ENCODE peak calls at places on chromosomes 13 and 19, in nine cellular contexts. One of them, this sample, is unnamed.

GRCh38 chr13:98506343-98507059 is 70.4 kb downstream of the STK24 start:
- DNase-seq in stimulated activated CD8-positive, alpha-beta memory T cell treated with anti-CD3 and anti-CD28 coated beads, Interleukin-7, amount 100 ng/mL, for 24 hours: no peak
- DNase-seq in activated CD4-positive, alpha-beta T cell treated with anti-CD3 and anti-CD28 coated beads for 4 hours: no peak
- DNase-seq in stimulated activated CD4-positive, alpha-beta T cell treated with anti-CD3 and anti-CD28 coated beads, Interleukin-4, amount 100 ng/mL, for 4 hours: no peak
- DNase-seq in brain microvascular endothelial cell: no peak
- DNase-seq in AG04449: no peak
- DNase-seq in HAP-1: no peak
- DNase-seq in naive thymus-derived CD4-positive, alpha-beta T cell: no peak
- DNase-seq in choroid plexus epithelial cell: no peak
- DNase-seq in this sample: no peak

GRCh38 chr19:31149306-31149975 is 199.8 kb downstream of the TSHZ3 start:
- DNase-seq in stimulated activated CD8-positive, alpha-beta memory T cell treated with anti-CD3 and anti-CD28 coated beads, Interleukin-7, amount 100 ng/mL, for 24 hours: no peak
- DNase-seq in activated CD4-positive, alpha-beta T cell treated with anti-CD3 and anti-CD28 coated beads for 4 hours: no peak
- DNase-seq in stimulated activated CD4-positive, alpha-beta T cell treated with anti-CD3 and anti-CD28 coated beads, Interleukin-4, amount 100 ng/mL, for 4 hours: no peak
- DNase-seq in brain microvascular endothelial cell: no peak
- DNase-seq in AG04449: no peak
- DNase-seq in HAP-1: no peak
- DNase-seq in naive thymus-derived CD4-positive, alpha-beta T cell: no peak
- DNase-seq in choroid plexus epithelial cell: no peak
- DNase-seq in this sample: no peak

GRCh38 chr13:113149711-113150544 is 8.5 kb upstream of the PROZ start:
- DNase-seq in stimulated activated CD8-positive, alpha-beta memory T cell treated with anti-CD3 and anti-CD28 coated beads, Interleukin-7, amount 100 ng/mL, for 24 hours: no peak
- DNase-seq in activated CD4-positive, alpha-beta T cell treated with anti-CD3 and anti-CD28 coated beads for 4 hours: no peak
- DNase-seq in stimulated activated CD4-positive, alpha-beta T cell treated with anti-CD3 and anti-CD28 coated beads, Interleukin-4, amount 100 ng/mL, for 4 hours: no peak
- DNase-seq in brain microvascular endothelial cell: no peak
- DNase-seq in AG04449: no peak
- DNase-seq in HAP-1: no peak
- DNase-seq in naive thymus-derived CD4-positive, alpha-beta T cell: no peak
- DNase-seq in choroid plexus epithelial cell: no peak
- DNase-seq in this sample: no peak

GRCh38 chr13:66534561-66534960 is 695.6 kb downstream of the PCDH9 start:
- DNase-seq in stimulated activated CD8-positive, alpha-beta memory T cell treated with anti-CD3 and anti-CD28 coated beads, Interleukin-7, amount 100 ng/mL, for 24 hours: no peak
- DNase-seq in activated CD4-positive, alpha-beta T cell treated with anti-CD3 and anti-CD28 coated beads for 4 hours: no peak
- DNase-seq in stimulated activated CD4-positive, alpha-beta T cell treated with anti-CD3 and anti-CD28 coated beads, Interleukin-4, amount 100 ng/mL, for 4 hours: no peak
- DNase-seq in brain microvascular endothelial cell: peak; percentile 19
- DNase-seq in AG04449: peak; percentile 28
- DNase-seq in HAP-1: no peak
- DNase-seq in naive thymus-derived CD4-positive, alpha-beta T cell: no peak
- DNase-seq in choroid plexus epithelial cell: peak; percentile 72
- DNase-seq in this sample: no peak

GRCh38 chr19:4969772-4970531 is 1.0 kb downstream of the KDM4B start:
- DNase-seq in stimulated activated CD8-positive, alpha-beta memory T cell treated with anti-CD3 and anti-CD28 coated beads, Interleukin-7, amount 100 ng/mL, for 24 hours: no peak
- DNase-seq in activated CD4-positive, alpha-beta T cell treated with anti-CD3 and anti-CD28 coated beads for 4 hours: peak; percentile 6
- DNase-seq in stimulated activated CD4-positive, alpha-beta T cell treated with anti-CD3 and anti-CD28 coated beads, Interleukin-4, amount 100 ng/mL, for 4 hours: no peak
- DNase-seq in brain microvascular endothelial cell: no peak
- DNase-seq in AG04449: no peak
- DNase-seq in HAP-1: peak; percentile 41
- DNase-seq in naive thymus-derived CD4-positive, alpha-beta T cell: peak; percentile 19
- DNase-seq in choroid plexus epithelial cell: peak; percentile 49
- DNase-seq in this sample: no peak

GRCh38 chr13:27967736-27968315 is 1.3 kb downstream of the CDX2 start:
- DNase-seq in stimulated activated CD8-positive, alpha-beta memory T cell treated with anti-CD3 and anti-CD28 coated beads, Interleukin-7, amount 100 ng/mL, for 24 hours: no peak
- DNase-seq in activated CD4-positive, alpha-beta T cell treated with anti-CD3 and anti-CD28 coated beads for 4 hours: no peak
- DNase-seq in stimulated activated CD4-positive, alpha-beta T cell treated with anti-CD3 and anti-CD28 coated beads, Interleukin-4, amount 100 ng/mL, for 4 hours: no peak
- DNase-seq in brain microvascular endothelial cell: no peak
- DNase-seq in AG04449: no peak
- DNase-seq in HAP-1: peak; percentile 58
- DNase-seq in naive thymus-derived CD4-positive, alpha-beta T cell: no peak
- DNase-seq in choroid plexus epithelial cell: no peak
- DNase-seq in this sample: no peak

GRCh38 chr19:6236310-6237291 is 43.2 kb downstream of the MLLT1 start:
- DNase-seq in stimulated activated CD8-positive, alpha-beta memory T cell treated with anti-CD3 and anti-CD28 coated beads, Interleukin-7, amount 100 ng/mL, for 24 hours: no peak
- DNase-seq in activated CD4-positive, alpha-beta T cell treated with anti-CD3 and anti-CD28 coated beads for 4 hours: no peak
- DNase-seq in stimulated activated CD4-positive, alpha-beta T cell treated with anti-CD3 and anti-CD28 coated beads, Interleukin-4, amount 100 ng/mL, for 4 hours: no peak
- DNase-seq in brain microvascular endothelial cell: no peak
- DNase-seq in AG04449: no peak
- DNase-seq in HAP-1: no peak
- DNase-seq in naive thymus-derived CD4-positive, alpha-beta T cell: no peak
- DNase-seq in choroid plexus epithelial cell: no peak
- DNase-seq in this sample: peak; percentile 96

GRCh38 chr19:43759515-43759914 is 4.8 kb upstream of the SMG9 start:
- DNase-seq in stimulated activated CD8-positive, alpha-beta memory T cell treated with anti-CD3 and anti-CD28 coated beads, Interleukin-7, amount 100 ng/mL, for 24 hours: no peak
- DNase-seq in activated CD4-positive, alpha-beta T cell treated with anti-CD3 and anti-CD28 coated beads for 4 hours: no peak
- DNase-seq in stimulated activated CD4-positive, alpha-beta T cell treated with anti-CD3 and anti-CD28 coated beads, Interleukin-4, amount 100 ng/mL, for 4 hours: no peak
- DNase-seq in brain microvascular endothelial cell: peak; percentile 85
- DNase-seq in AG04449: no peak
- DNase-seq in HAP-1: peak; percentile 54
- DNase-seq in naive thymus-derived CD4-positive, alpha-beta T cell: no peak
- DNase-seq in choroid plexus epithelial cell: peak; percentile 75
- DNase-seq in this sample: no peak

GRCh38 chr19:17863520-17864182 is 3.9 kb downstream of the RPL18A start:
- DNase-seq in stimulated activated CD8-positive, alpha-beta memory T cell treated with anti-CD3 and anti-CD28 coated beads, Interleukin-7, amount 100 ng/mL, for 24 hours: no peak
- DNase-seq in activated CD4-positive, alpha-beta T cell treated with anti-CD3 and anti-CD28 coated beads for 4 hours: no peak
- DNase-seq in stimulated activated CD4-positive, alpha-beta T cell treated with anti-CD3 and anti-CD28 coated beads, Interleukin-4, amount 100 ng/mL, for 4 hours: no peak
- DNase-seq in brain microvascular endothelial cell: no peak
- DNase-seq in AG04449: no peak
- DNase-seq in HAP-1: peak; percentile 66
- DNase-seq in naive thymus-derived CD4-positive, alpha-beta T cell: no peak
- DNase-seq in choroid plexus epithelial cell: no peak
- DNase-seq in this sample: no peak

GRCh38 chr13:43293008-43293407 is 269.6 kb downstream of the DNAJC15 start:
- DNase-seq in stimulated activated CD8-positive, alpha-beta memory T cell treated with anti-CD3 and anti-CD28 coated beads, Interleukin-7, amount 100 ng/mL, for 24 hours: no peak
- DNase-seq in activated CD4-positive, alpha-beta T cell treated with anti-CD3 and anti-CD28 coated beads for 4 hours: no peak
- DNase-seq in stimulated activated CD4-positive, alpha-beta T cell treated with anti-CD3 and anti-CD28 coated beads, Interleukin-4, amount 100 ng/mL, for 4 hours: no peak
- DNase-seq in brain microvascular endothelial cell: no peak
- DNase-seq in AG04449: no peak
- DNase-seq in HAP-1: no peak
- DNase-seq in naive thymus-derived CD4-positive, alpha-beta T cell: no peak
- DNase-seq in choroid plexus epithelial cell: no peak
- DNase-seq in this sample: no peak

GRCh38 chr19:51590441-51590840 is 19.4 kb downstream of the ZNF175 start:
- DNase-seq in stimulated activated CD8-positive, alpha-beta memory T cell treated with anti-CD3 and anti-CD28 coated beads, Interleukin-7, amount 100 ng/mL, for 24 hours: no peak
- DNase-seq in activated CD4-positive, alpha-beta T cell treated with anti-CD3 and anti-CD28 coated beads for 4 hours: no peak
- DNase-seq in stimulated activated CD4-positive, alpha-beta T cell treated with anti-CD3 and anti-CD28 coated beads, Interleukin-4, amount 100 ng/mL, for 4 hours: no peak
- DNase-seq in brain microvascular endothelial cell: no peak
- DNase-seq in AG04449: no peak
- DNase-seq in HAP-1: no peak
- DNase-seq in naive thymus-derived CD4-positive, alpha-beta T cell: no peak
- DNase-seq in choroid plexus epithelial cell: no peak
- DNase-seq in this sample: no peak

GRCh38 chr19:802497-802887 is 5.2 kb downstream of the PTBP1 start:
- DNase-seq in stimulated activated CD8-positive, alpha-beta memory T cell treated with anti-CD3 and anti-CD28 coated beads, Interleukin-7, amount 100 ng/mL, for 24 hours: no peak
- DNase-seq in activated CD4-positive, alpha-beta T cell treated with anti-CD3 and anti-CD28 coated beads for 4 hours: no peak
- DNase-seq in stimulated activated CD4-positive, alpha-beta T cell treated with anti-CD3 and anti-CD28 coated beads, Interleukin-4, amount 100 ng/mL, for 4 hours: no peak
- DNase-seq in brain microvascular endothelial cell: peak; percentile 50
- DNase-seq in AG04449: no peak
- DNase-seq in HAP-1: no peak
- DNase-seq in naive thymus-derived CD4-positive, alpha-beta T cell: no peak
- DNase-seq in choroid plexus epithelial cell: peak; percentile 81
- DNase-seq in this sample: no peak

GRCh38 chr19:49637865-49638350 is 2.0 kb downstream of the RRAS start:
- DNase-seq in stimulated activated CD8-positive, alpha-beta memory T cell treated with anti-CD3 and anti-CD28 coated beads, Interleukin-7, amount 100 ng/mL, for 24 hours: no peak
- DNase-seq in activated CD4-positive, alpha-beta T cell treated with anti-CD3 and anti-CD28 coated beads for 4 hours: no peak
- DNase-seq in stimulated activated CD4-positive, alpha-beta T cell treated with anti-CD3 and anti-CD28 coated beads, Interleukin-4, amount 100 ng/mL, for 4 hours: no peak
- DNase-seq in brain microvascular endothelial cell: peak; percentile 62
- DNase-seq in AG04449: peak; percentile 14
- DNase-seq in HAP-1: peak; percentile 88
- DNase-seq in naive thymus-derived CD4-positive, alpha-beta T cell: no peak
- DNase-seq in choroid plexus epithelial cell: peak; percentile 72
- DNase-seq in this sample: peak; percentile 82

GRCh38 chr19:30391554-30392551 is 19.7 kb downstream of the ZNF536 start:
- DNase-seq in stimulated activated CD8-positive, alpha-beta memory T cell treated with anti-CD3 and anti-CD28 coated beads, Interleukin-7, amount 100 ng/mL, for 24 hours: no peak
- DNase-seq in activated CD4-positive, alpha-beta T cell treated with anti-CD3 and anti-CD28 coated beads for 4 hours: no peak
- DNase-seq in stimulated activated CD4-positive, alpha-beta T cell treated with anti-CD3 and anti-CD28 coated beads, Interleukin-4, amount 100 ng/mL, for 4 hours: no peak
- DNase-seq in brain microvascular endothelial cell: no peak
- DNase-seq in AG04449: peak; percentile 5
- DNase-seq in HAP-1: peak; percentile 89
- DNase-seq in naive thymus-derived CD4-positive, alpha-beta T cell: no peak
- DNase-seq in choroid plexus epithelial cell: no peak
- DNase-seq in this sample: no peak

GRCh38 chr19:5005096-5005495 is 36.2 kb downstream of the KDM4B start:
- DNase-seq in stimulated activated CD8-positive, alpha-beta memory T cell treated with anti-CD3 and anti-CD28 coated beads, Interleukin-7, amount 100 ng/mL, for 24 hours: no peak
- DNase-seq in activated CD4-positive, alpha-beta T cell treated with anti-CD3 and anti-CD28 coated beads for 4 hours: no peak
- DNase-seq in stimulated activated CD4-positive, alpha-beta T cell treated with anti-CD3 and anti-CD28 coated beads, Interleukin-4, amount 100 ng/mL, for 4 hours: no peak
- DNase-seq in brain microvascular endothelial cell: no peak
- DNase-seq in AG04449: no peak
- DNase-seq in HAP-1: no peak
- DNase-seq in naive thymus-derived CD4-positive, alpha-beta T cell: no peak
- DNase-seq in choroid plexus epithelial cell: no peak
- DNase-seq in this sample: no peak

GRCh38 chr13:94617389-94618000 is 15.8 kb downstream of the GPR180 start:
- DNase-seq in stimulated activated CD8-positive, alpha-beta memory T cell treated with anti-CD3 and anti-CD28 coated beads, Interleukin-7, amount 100 ng/mL, for 24 hours: no peak
- DNase-seq in activated CD4-positive, alpha-beta T cell treated with anti-CD3 and anti-CD28 coated beads for 4 hours: no peak
- DNase-seq in stimulated activated CD4-positive, alpha-beta T cell treated with anti-CD3 and anti-CD28 coated beads, Interleukin-4, amount 100 ng/mL, for 4 hours: no peak
- DNase-seq in brain microvascular endothelial cell: no peak
- DNase-seq in AG04449: no peak
- DNase-seq in HAP-1: peak; percentile 41
- DNase-seq in naive thymus-derived CD4-positive, alpha-beta T cell: peak; percentile 65
- DNase-seq in choroid plexus epithelial cell: peak; percentile 48
- DNase-seq in this sample: no peak

GRCh38 chr13:34657716-34658115 is 284.4 kb upstream of the NBEA start:
- DNase-seq in stimulated activated CD8-positive, alpha-beta memory T cell treated with anti-CD3 and anti-CD28 coated beads, Interleukin-7, amount 100 ng/mL, for 24 hours: no peak
- DNase-seq in activated CD4-positive, alpha-beta T cell treated with anti-CD3 and anti-CD28 coated beads for 4 hours: no peak
- DNase-seq in stimulated activated CD4-positive, alpha-beta T cell treated with anti-CD3 and anti-CD28 coated beads, Interleukin-4, amount 100 ng/mL, for 4 hours: no peak
- DNase-seq in brain microvascular endothelial cell: peak; percentile 5
- DNase-seq in AG04449: peak; percentile 4
- DNase-seq in HAP-1: no peak
- DNase-seq in naive thymus-derived CD4-positive, alpha-beta T cell: no peak
- DNase-seq in choroid plexus epithelial cell: peak; percentile 29
- DNase-seq in this sample: no peak

GRCh38 chr13:69198706-69199105 is 908.9 kb upstream of the ATXN8OS start:
- DNase-seq in stimulated activated CD8-positive, alpha-beta memory T cell treated with anti-CD3 and anti-CD28 coated beads, Interleukin-7, amount 100 ng/mL, for 24 hours: no peak
- DNase-seq in activated CD4-positive, alpha-beta T cell treated with anti-CD3 and anti-CD28 coated beads for 4 hours: no peak
- DNase-seq in stimulated activated CD4-positive, alpha-beta T cell treated with anti-CD3 and anti-CD28 coated beads, Interleukin-4, amount 100 ng/mL, for 4 hours: no peak
- DNase-seq in brain microvascular endothelial cell: no peak
- DNase-seq in AG04449: no peak
- DNase-seq in HAP-1: no peak
- DNase-seq in naive thymus-derived CD4-positive, alpha-beta T cell: no peak
- DNase-seq in choroid plexus epithelial cell: no peak
- DNase-seq in this sample: no peak

This sample was measured in prostate gland.